ENCODE peak calls at places on chromosomes 12 and 14, in nine cellular contexts. One of them, this sample, is unnamed.

GRCh38 chr14:101855958-101856357 is 94.4 kb downstream of the PPP2R5C start:
- DNase-seq in fibroblast of villous mesenchyme: no peak
- DNase-seq in NCI-H1930: no peak
- DNase-seq in astrocyte of the spinal cord: no peak
- DNase-seq in sciatic nerve: no peak
- DNase-seq in GM10248: no peak
- DNase-seq in KG1: no peak
- DNase-seq in occipital lobe: no peak
- DNase-seq in hypothalamus: no peak
- DNase-seq in this sample: no peak

GRCh38 chr12:101116911-101117310 is 93.1 kb downstream of the SLC5A8 start:
- DNase-seq in sciatic nerve: no peak
- DNase-seq in GM10248: no peak
- DNase-seq in occipital lobe: no peak
- DNase-seq in KG1: no peak
- DNase-seq in astrocyte of the spinal cord: no peak
- DNase-seq in fibroblast of villous mesenchyme: no peak
- DNase-seq in NCI-H1930: no peak
- DNase-seq in hypothalamus: no peak
- DNase-seq in this sample: no peak

GRCh38 chr14:34640826-34641225 is 10.9 kb upstream of the SNX6 start:
- DNase-seq in astrocyte of the spinal cord: no peak
- DNase-seq in hypothalamus: no peak
- DNase-seq in GM10248: no peak
- DNase-seq in NCI-H1930: no peak
- DNase-seq in fibroblast of villous mesenchyme: no peak
- DNase-seq in occipital lobe: no peak
- DNase-seq in sciatic nerve: no peak
- DNase-seq in KG1: no peak
- DNase-seq in this sample: no peak

GRCh38 chr14:22892488-22892887 is 9.5 kb downstream of the REM2 start:
- DNase-seq in astrocyte of the spinal cord: no peak
- DNase-seq in fibroblast of villous mesenchyme: no peak
- DNase-seq in GM10248: no peak
- DNase-seq in NCI-H1930: no peak
- DNase-seq in occipital lobe: no peak
- DNase-seq in KG1: no peak
- DNase-seq in hypothalamus: no peak
- DNase-seq in sciatic nerve: no peak
- DNase-seq in this sample: no peak

GRCh38 chr12:79681008-79681590 is 9.7 kb downstream of the PAWR start:
- DNase-seq in hypothalamus: no peak
- DNase-seq in fibroblast of villous mesenchyme: peak; percentile 55
- DNase-seq in GM10248: no peak
- DNase-seq in NCI-H1930: no peak
- DNase-seq in occipital lobe: no peak
- DNase-seq in KG1: no peak
- DNase-seq in astrocyte of the spinal cord: peak; percentile 71
- DNase-seq in sciatic nerve: no peak
- DNase-seq in this sample: peak; percentile 83

GRCh38 chr14:89912667-89913211 is 41.8 kb downstream of the EFCAB11 start:
- DNase-seq in GM10248: no peak
- DNase-seq in NCI-H1930: no peak
- DNase-seq in KG1: no peak
- DNase-seq in fibroblast of villous mesenchyme: peak; percentile 97
- DNase-seq in occipital lobe: peak; percentile 15
- DNase-seq in astrocyte of the spinal cord: peak; percentile 96
- DNase-seq in hypothalamus: peak; percentile 29
- DNase-seq in sciatic nerve: no peak
- DNase-seq in this sample: peak; percentile 97

GRCh38 chr12:44835641-44836379 is 40.3 kb downstream of the NELL2 start:
- DNase-seq in sciatic nerve: no peak
- DNase-seq in NCI-H1930: no peak
- DNase-seq in astrocyte of the spinal cord: peak; percentile 1
- DNase-seq in fibroblast of villous mesenchyme: no peak
- DNase-seq in occipital lobe: peak; percentile 81
- DNase-seq in hypothalamus: no peak
- DNase-seq in KG1: no peak
- DNase-seq in GM10248: no peak
- DNase-seq in this sample: no peak

GRCh38 chr14:71491925-71492324 is 440.3 kb upstream of the RGS6 start:
- DNase-seq in KG1: no peak
- DNase-seq in GM10248: no peak
- DNase-seq in astrocyte of the spinal cord: no peak
- DNase-seq in hypothalamus: no peak
- DNase-seq in sciatic nerve: no peak
- DNase-seq in NCI-H1930: no peak
- DNase-seq in occipital lobe: no peak
- DNase-seq in fibroblast of villous mesenchyme: peak; percentile 18
- DNase-seq in this sample: peak; percentile 41

GRCh38 chr12:112969547-112970306 is 8.6 kb upstream of the OAS2 start:
- DNase-seq in occipital lobe: no peak
- DNase-seq in GM10248: peak; percentile 2
- DNase-seq in NCI-H1930: no peak
- DNase-seq in hypothalamus: no peak
- DNase-seq in astrocyte of the spinal cord: no peak
- DNase-seq in KG1: no peak
- DNase-seq in sciatic nerve: no peak
- DNase-seq in fibroblast of villous mesenchyme: no peak
- DNase-seq in this sample: no peak